ENCODE peak calls at places on chromosomes 1 and 21, in four cellular contexts. One of them, this sample, is unnamed.

GRCh38 chr1:14486401-14487110 is 111.9 kb upstream of the KAZN start:
- DNase-seq in GM12865: no peak
- DNase-seq in Calu3: no peak
- DNase-seq in choroid plexus epithelial cell: peak
- DNase-seq in this sample: no peak

GRCh38 chr1:168609133-168609715 is 32.8 kb downstream of the XCL1 start:
- DNase-seq in GM12865: no peak
- DNase-seq in choroid plexus epithelial cell: peak
- DNase-seq in Calu3: no peak
- DNase-seq in this sample: no peak

GRCh38 chr21:43741425-43742096 is 22.6 kb downstream of the PDXK start:
- DNase-seq in GM12865: no peak
- DNase-seq in choroid plexus epithelial cell: no peak
- DNase-seq in Calu3: no peak
- DNase-seq in this sample: no peak

GRCh38 chr1:53110370-53111072 is 31.9 kb downstream of the SLC1A7 start:
- DNase-seq in GM12865: no peak
- DNase-seq in choroid plexus epithelial cell: peak
- DNase-seq in Calu3: no peak
- DNase-seq in this sample: no peak

GRCh38 chr1:204752688-204753040 is 67.1 kb upstream of the LRRN2 start:
- DNase-seq in GM12865: no peak
- DNase-seq in Calu3: no peak
- DNase-seq in choroid plexus epithelial cell: no peak
- DNase-seq in this sample: no peak

GRCh38 chr1:241608379-241609033 is 31.7 kb downstream of the CHML start:
- DNase-seq in choroid plexus epithelial cell: peak
- DNase-seq in GM12865: peak
- DNase-seq in Calu3: no peak
- DNase-seq in this sample: no peak

GRCh38 chr21:39633770-39634181 is 21.0 kb downstream of the B3GALT5 start:
- DNase-seq in GM12865: no peak
- DNase-seq in choroid plexus epithelial cell: peak
- DNase-seq in Calu3: peak
- DNase-seq in this sample: no peak

GRCh38 chr1:115430717-115431116 is 92.7 kb upstream of the NGF start:
- DNase-seq in Calu3: peak
- DNase-seq in GM12865: no peak
- DNase-seq in choroid plexus epithelial cell: peak
- DNase-seq in this sample: no peak

GRCh38 chr21:25005388-25005787 is 601.9 kb downstream of the MRPL39 start:
- DNase-seq in Calu3: no peak
- DNase-seq in GM12865: no peak
- DNase-seq in choroid plexus epithelial cell: peak
- DNase-seq in this sample: no peak

GRCh38 chr1:231828182-231828920 is 201.8 kb downstream of the DISC1 start:
- DNase-seq in Calu3: peak
- DNase-seq in choroid plexus epithelial cell: peak
- DNase-seq in GM12865: no peak
- DNase-seq in this sample: no peak

GRCh38 chr1:180433873-180434272 is 68.5 kb downstream of the ACBD6 start:
- DNase-seq in Calu3: no peak
- DNase-seq in choroid plexus epithelial cell: no peak
- DNase-seq in GM12865: no peak
- DNase-seq in this sample: no peak

GRCh38 chr1:91613594-91613993 is 112.9 kb downstream of the CDC7 start:
- DNase-seq in GM12865: no peak
- DNase-seq in choroid plexus epithelial cell: no peak
- DNase-seq in Calu3: peak
- DNase-seq in this sample: no peak

GRCh38 chr1:41657679-41658078 is 173.2 kb upstream of the EDN2 start:
- DNase-seq in Calu3: no peak
- DNase-seq in GM12865: no peak
- DNase-seq in choroid plexus epithelial cell: no peak
- DNase-seq in this sample: no peak

GRCh38 chr1:231814031-231814430 is 187.4 kb downstream of the DISC1 start:
- DNase-seq in Calu3: no peak
- DNase-seq in choroid plexus epithelial cell: peak
- DNase-seq in GM12865: no peak
- DNase-seq in this sample: no peak

GRCh38 chr1:111769517-111770146 is 13.9 kb downstream of the DDX20 start:
- DNase-seq in choroid plexus epithelial cell: peak
- DNase-seq in GM12865: peak
- DNase-seq in Calu3: peak
- DNase-seq in this sample: no peak

GRCh38 chr1:6440198-6441126 is 15.9 kb downstream of the ESPN start:
- DNase-seq in Calu3: peak
- DNase-seq in choroid plexus epithelial cell: no peak
- DNase-seq in GM12865: peak
- DNase-seq in this sample: no peak

GRCh38 chr1:211842518-211842917 is 12.0 kb upstream of the LPGAT1 start:
- DNase-seq in Calu3: no peak
- DNase-seq in GM12865: no peak
- DNase-seq in choroid plexus epithelial cell: no peak
- DNase-seq in this sample: no peak

GRCh38 chr1:212561501-212561931 is 47.0 kb upstream of the ATF3 start:
- DNase-seq in GM12865: no peak
- DNase-seq in choroid plexus epithelial cell: peak
- DNase-seq in Calu3: peak
- DNase-seq in this sample: no peak

GRCh38 chr1:48674641-48675040 is 102.0 kb downstream of the BEND5 start:
- DNase-seq in Calu3: peak
- DNase-seq in choroid plexus epithelial cell: peak
- DNase-seq in GM12865: no peak
- DNase-seq in this sample: no peak

GRCh38 chr1:63414691-63415090 is 47.3 kb downstream of the ALG6 start:
- DNase-seq in GM12865: no peak
- DNase-seq in choroid plexus epithelial cell: no peak
- DNase-seq in Calu3: no peak
- DNase-seq in this sample: no peak

GRCh38 chr21:15139881-15140280 is 75.1 kb upstream of the NRIP1 start:
- DNase-seq in choroid plexus epithelial cell: no peak
- DNase-seq in GM12865: no peak
- DNase-seq in Calu3: no peak
- DNase-seq in this sample: no peak

GRCh38 chr21:19328954-19329353 is 925.4 kb upstream of the TMPRSS15 start:
- DNase-seq in Calu3: no peak
- DNase-seq in GM12865: no peak
- DNase-seq in choroid plexus epithelial cell: no peak
- DNase-seq in this sample: no peak
- TF ChIP-seq CTCF in Calu3: no peak
- TF ChIP-seq CTCF in GM12865: no peak
- TF ChIP-seq CTCF in choroid plexus epithelial cell: no peak
- TF ChIP-seq CTCF in this sample: no peak

DNA sequence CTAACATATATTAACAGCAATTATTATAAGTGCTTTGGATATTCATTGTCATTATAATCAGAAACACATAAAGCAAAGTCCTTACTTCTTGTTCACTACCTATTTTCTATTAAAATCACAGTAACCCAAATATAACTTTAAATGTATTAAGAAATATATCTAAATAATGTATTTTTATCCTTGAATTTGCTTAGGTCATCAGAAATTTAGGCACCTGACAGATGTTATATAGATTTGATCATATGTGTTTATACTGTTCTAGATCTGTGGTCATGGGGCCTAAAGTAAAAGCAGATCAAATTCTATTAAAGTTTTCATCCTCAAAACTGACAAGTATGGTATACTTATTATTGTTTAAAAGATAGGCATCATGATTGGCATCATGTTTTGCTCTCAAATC is 9.2 kb upstream of the OR1C1 start:
- DNase-seq in GM12865: no peak
- DNase-seq in choroid plexus epithelial cell: no peak
- DNase-seq in Calu3: no peak
- DNase-seq in this sample: no peak
- TF ChIP-seq CTCF in GM12865: no peak
- TF ChIP-seq CTCF in choroid plexus epithelial cell: no peak
- TF ChIP-seq CTCF in Calu3: no peak
- TF ChIP-seq CTCF in this sample: no peak

DNA sequence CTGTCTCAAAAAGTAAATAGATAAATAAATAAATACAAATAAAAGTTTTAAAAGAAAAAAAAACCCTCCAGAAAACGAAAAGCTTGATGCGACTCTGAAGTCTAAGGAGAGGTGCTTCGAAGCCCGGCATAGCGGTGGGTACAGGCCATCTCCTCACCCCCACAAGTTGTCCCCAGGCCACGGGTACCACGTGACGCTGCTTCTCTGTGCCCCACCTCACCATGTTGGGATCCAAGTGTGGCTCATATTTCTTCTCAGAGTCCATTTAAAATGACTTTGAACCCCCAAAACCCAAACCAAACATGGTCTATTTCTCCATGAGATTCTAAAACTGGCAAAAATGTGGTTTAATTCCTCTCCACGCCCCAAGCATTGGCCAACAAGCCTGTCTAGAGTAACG is 32.9 kb upstream of the ZC3H12A start:
- DNase-seq in choroid plexus epithelial cell: no peak
- DNase-seq in Calu3: no peak
- DNase-seq in GM12865: no peak
- DNase-seq in this sample: no peak
- TF ChIP-seq CTCF in choroid plexus epithelial cell: no peak
- TF ChIP-seq CTCF in Calu3: no peak
- TF ChIP-seq CTCF in GM12865: no peak
- TF ChIP-seq CTCF in this sample: no peak

GRCh38 chr1:38524025-38524641 is 335.4 kb downstream of the RRAGC start:
- DNase-seq in GM12865: no peak
- DNase-seq in choroid plexus epithelial cell: no peak
- DNase-seq in Calu3: no peak
- DNase-seq in this sample: no peak

GRCh38 chr1:38528600-38528999 is 331.0 kb downstream of the RRAGC start:
- DNase-seq in Calu3: no peak
- DNase-seq in GM12865: no peak
- DNase-seq in choroid plexus epithelial cell: peak
- DNase-seq in this sample: no peak

GRCh38 chr1:38525343-38525948 is 334.1 kb downstream of the RRAGC start:
- DNase-seq in Calu3: no peak
- DNase-seq in GM12865: no peak
- DNase-seq in choroid plexus epithelial cell: no peak
- DNase-seq in this sample: no peak

GRCh38 chr1:38527373-38527966 is 332.1 kb downstream of the RRAGC start:
- DNase-seq in Calu3: peak
- DNase-seq in choroid plexus epithelial cell: no peak
- DNase-seq in GM12865: peak
- DNase-seq in this sample: no peak

GRCh38 chr1:38526046-38526445 is 333.5 kb downstream of the RRAGC start:
- DNase-seq in Calu3: no peak
- DNase-seq in GM12865: no peak
- DNase-seq in choroid plexus epithelial cell: peak
- DNase-seq in this sample: no peak
- TF ChIP-seq CTCF in Calu3: no peak
- TF ChIP-seq CTCF in GM12865: no peak
- TF ChIP-seq CTCF in choroid plexus epithelial cell: no peak
- TF ChIP-seq CTCF in this sample: no peak